ENCODE peak calls at places on chromosome 19, in four cellular contexts. R, G, W and Z are unnamed samples.

GRCh38 chr19:13329766-13330165 is 176.5 kb downstream of the CACNA1A start:
- DNase-seq in R (no peak), G (no peak), W (no peak), Z (no peak)

GRCh38 chr19:28607066-28607583 is 605.8 kb downstream of the UQCRFS1 start:
- DNase-seq in R (no peak), G (no peak), W (no peak), Z (no peak)

GRCh38 chr19:29665215-29665825 is at the start of gene PLEKHF1:
- DNase-seq in R (peak), G (peak), W (peak), Z (peak)

GRCh38 chr19:6059996-6060599 is 50.2 kb downstream of the RFX2 start:
- DNase-seq in R (no peak), G (no peak), W (no peak), Z (no peak)

GRCh38 chr19:35266904-35267817 is 1.6 kb upstream of the USF2 start:
- DNase-seq in R (no peak), G (peak), W (peak), Z (no peak)

GRCh38 chr19:1223018-1223855 is 14.6 kb downstream of the CBARP start:
- DNase-seq in R (no peak), G (no peak), W (no peak), Z (peak)

GRCh38 chr19:53908933-53909415 is at the start of gene CACNG7:
- DNase-seq in R (no peak), G (no peak), W (no peak), Z (no peak)

GRCh38 chr19:48196933-48197665 is 26.6 kb downstream of the ZSWIM9 start:
- DNase-seq in R (no peak), G (no peak), W (no peak), Z (no peak)

GRCh38 chr19:39915848-39916215 is 18.6 kb downstream of the FCGBP start:
- DNase-seq in R (no peak), G (no peak), W (no peak), Z (no peak)

GRCh38 chr19:14375055-14375581 is 6.1 kb upstream of the ADGRE5 start:
- DNase-seq in R (no peak), G (no peak), W (no peak), Z (no peak)

GRCh38 chr19:5024282-5024681 is 55.4 kb downstream of the KDM4B start:
- DNase-seq in R (no peak), G (no peak), W (no peak), Z (no peak)

GRCh38 chr19:35194022-35194984 is 34.2 kb downstream of the FAM187B start:
- DNase-seq in R (no peak), G (no peak), W (no peak), Z (no peak)

GRCh38 chr19:5143471-5144411 is 174.8 kb downstream of the KDM4B start:
- DNase-seq in R (no peak), G (no peak), W (no peak), Z (no peak)

GRCh38 chr19:1131718-1132552 is 28.1 kb downstream of the GPX4 start:
- DNase-seq in R (peak), G (peak), W (no peak), Z (peak)

GRCh38 chr19:53927745-53928144 is 18.7 kb downstream of the CACNG7 start:
- DNase-seq in R (peak), G (peak), W (peak), Z (peak)

GRCh38 chr19:5718579-5719273 is 1.2 kb downstream of the LONP1 start:
- DNase-seq in R (peak), G (no peak), W (no peak), Z (peak)

GRCh38 chr19:41133260-41133659 is 19.0 kb downstream of the CYP2F1 start:
- DNase-seq in R (no peak), G (no peak), W (no peak), Z (peak)

DNA sequence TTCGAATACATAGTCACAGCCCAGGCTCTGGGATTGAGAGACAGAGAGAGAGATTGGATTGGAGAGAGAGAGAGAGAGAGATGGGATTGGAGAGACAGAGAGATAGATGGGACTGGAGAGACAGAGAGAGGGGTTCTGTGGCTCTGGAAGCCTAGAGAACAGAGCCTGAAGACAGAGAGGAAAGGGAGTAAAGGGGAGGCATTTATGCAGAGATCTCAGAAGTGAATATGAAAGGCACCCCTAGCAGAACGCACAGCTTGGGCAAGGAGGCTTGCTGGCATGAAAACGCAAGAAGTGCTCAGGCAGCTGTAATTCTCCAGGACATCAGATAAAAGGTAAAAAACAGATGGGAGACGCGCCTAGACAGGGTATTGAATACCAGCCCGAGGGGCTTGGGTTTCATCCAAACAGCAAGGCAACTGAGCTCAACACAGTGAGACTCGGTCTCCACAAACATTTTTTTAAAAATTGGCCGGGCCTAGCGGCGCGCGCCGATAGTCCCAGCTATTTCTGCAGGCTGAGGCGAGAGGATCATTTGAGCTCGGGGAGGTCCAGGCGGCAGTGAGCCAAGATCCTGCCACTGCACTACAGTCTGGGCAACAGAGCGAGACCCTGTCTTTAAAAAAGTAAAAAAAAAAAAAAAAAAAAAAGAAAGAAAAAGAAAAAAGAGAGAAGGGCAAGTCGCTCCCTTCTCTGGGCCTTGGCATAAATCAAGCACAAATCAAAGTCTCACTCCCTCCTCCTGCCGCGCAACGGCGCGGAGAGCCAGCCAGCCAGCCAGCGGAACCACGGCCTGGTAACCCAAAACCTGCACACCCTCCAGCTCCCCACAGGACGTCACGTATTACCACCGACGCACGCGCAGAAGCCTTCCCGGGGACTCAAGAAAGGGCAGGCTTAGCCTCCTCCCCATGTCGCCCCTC is 769 bp upstream of the PPP2R1A start:
- DNase-seq in R (peak), G (peak), W (peak), Z (peak)
- TF ChIP-seq CTCF in R (no peak), G (peak), W (no peak), Z (no peak)

DNA sequence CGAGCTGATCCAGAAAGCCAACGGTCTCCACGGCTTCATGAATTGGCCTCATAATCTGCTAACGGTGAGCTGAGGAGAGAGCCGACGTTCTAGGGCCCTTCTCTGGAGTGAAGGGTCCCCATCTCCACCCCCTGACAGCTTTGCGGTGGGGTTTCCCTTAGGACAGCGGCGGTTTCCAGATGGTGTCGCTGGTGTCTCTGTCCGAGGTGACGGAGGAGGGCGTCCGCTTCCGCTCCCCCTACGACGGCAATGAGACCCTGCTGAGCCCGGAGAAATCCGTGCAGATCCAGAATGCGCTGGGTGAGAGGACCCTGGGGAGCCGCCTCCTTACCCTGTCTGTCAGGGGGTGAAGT is 692 bp downstream of the QTRT1 start:
- DNase-seq in R (no peak), G (peak), W (no peak), Z (no peak)
- TF ChIP-seq CTCF in R (no peak), G (no peak), W (no peak), Z (no peak)

GRCh38 chr19:15476334-15476733 is 3.0 kb downstream of the PGLYRP2 start:
- DNase-seq in R (no peak), G (no peak), W (no peak), Z (no peak)

GRCh38 chr19:15475611-15476010 is 3.7 kb downstream of the PGLYRP2 start:
- DNase-seq in R (no peak), G (no peak), W (no peak), Z (no peak)

GRCh38 chr19:15475169-15475568 is 4.1 kb downstream of the PGLYRP2 start:
- DNase-seq in R (no peak), G (no peak), W (no peak), Z (no peak)

DNA sequence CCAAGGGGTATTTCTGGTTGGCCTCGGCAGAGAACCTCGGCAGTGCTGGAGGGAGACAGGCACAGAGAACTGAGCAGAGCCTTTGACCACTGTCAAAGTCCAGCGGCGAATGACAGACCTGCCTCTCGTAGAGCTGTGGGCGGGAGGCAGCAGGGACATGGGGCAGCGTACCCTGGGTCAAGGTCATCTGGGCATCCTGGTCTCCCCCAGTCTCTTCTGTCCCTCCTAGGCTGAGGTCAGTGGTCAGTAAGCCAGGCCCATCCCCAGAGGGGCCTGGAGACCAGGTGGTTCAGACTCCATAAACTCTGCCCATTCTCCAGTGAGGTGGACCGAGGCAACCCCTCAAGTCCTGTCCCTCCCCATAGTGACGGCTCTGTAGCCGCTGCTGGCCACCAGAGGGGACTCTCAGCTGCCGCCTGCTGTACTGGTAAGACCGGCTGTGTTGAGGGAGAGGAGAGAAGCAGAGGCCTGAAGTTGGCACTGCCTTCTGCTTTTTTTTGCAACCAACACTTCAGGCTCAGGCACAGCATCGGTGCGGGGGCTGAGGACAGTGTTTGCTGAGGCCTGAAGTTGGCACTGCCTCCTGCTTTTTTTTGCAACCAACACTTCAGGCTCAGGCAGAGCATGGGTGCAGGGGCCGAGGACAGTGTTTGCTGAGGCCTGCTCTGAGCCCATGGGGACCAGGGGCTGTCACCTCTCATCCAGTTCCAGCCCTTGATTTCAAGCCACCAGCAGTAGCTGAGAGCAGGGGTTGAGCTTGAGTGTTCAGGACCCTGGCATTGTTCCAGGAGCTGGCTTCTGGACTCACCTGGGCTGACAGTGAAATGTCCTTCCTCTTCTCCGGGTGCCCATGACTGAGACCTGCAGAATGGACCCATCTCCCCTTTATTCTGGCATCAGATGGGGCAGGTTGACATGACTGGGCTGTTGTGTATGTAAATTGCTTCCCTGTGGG is at the start of gene PGLYRP2:
- DNase-seq in R (no peak), G (no peak), W (no peak), Z (peak)
- TF ChIP-seq CTCF in R (no peak), G (no peak), W (no peak), Z (no peak)

GRCh38 chr19:11551603-11552235 is 7.3 kb downstream of the ELOF1 start:
- DNase-seq in R (no peak), G (no peak), W (no peak), Z (peak)
- TF ChIP-seq CTCF in R (peak), G (peak), W (no peak), Z (no peak)

DNA sequence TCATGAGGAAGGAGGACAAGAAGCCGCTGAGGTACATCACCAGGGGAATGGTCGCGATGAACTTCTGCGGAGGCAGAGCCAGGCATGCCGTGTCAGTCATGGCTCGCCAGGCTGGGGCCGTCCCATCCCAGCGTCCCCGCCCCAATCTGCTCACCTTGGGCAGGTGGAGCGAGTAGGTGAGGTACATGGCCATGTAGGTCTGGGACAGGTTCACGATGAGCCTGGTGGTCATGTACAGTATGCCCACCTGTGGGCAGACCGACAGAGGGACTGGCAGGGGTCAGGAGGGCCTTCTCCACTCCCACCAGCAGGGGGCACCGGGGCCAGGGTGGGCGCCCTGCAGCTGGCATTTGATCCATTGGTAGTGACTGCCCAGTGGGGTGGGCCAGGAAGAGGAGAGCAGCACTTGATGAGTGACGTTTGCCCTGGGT is 8.3 kb downstream of the TEKTIP1 start:
- DNase-seq in R (no peak), G (no peak), W (no peak), Z (no peak)
- TF ChIP-seq CTCF in R (peak), G (peak), W (peak), Z (peak)

GRCh38 chr19:49677232-49677881 is at the start of gene PRMT1:
- DNase-seq in R (no peak), G (peak), W (peak), Z (peak)
- TF ChIP-seq CTCF in R (no peak), G (no peak), W (no peak), Z (no peak)

DNA sequence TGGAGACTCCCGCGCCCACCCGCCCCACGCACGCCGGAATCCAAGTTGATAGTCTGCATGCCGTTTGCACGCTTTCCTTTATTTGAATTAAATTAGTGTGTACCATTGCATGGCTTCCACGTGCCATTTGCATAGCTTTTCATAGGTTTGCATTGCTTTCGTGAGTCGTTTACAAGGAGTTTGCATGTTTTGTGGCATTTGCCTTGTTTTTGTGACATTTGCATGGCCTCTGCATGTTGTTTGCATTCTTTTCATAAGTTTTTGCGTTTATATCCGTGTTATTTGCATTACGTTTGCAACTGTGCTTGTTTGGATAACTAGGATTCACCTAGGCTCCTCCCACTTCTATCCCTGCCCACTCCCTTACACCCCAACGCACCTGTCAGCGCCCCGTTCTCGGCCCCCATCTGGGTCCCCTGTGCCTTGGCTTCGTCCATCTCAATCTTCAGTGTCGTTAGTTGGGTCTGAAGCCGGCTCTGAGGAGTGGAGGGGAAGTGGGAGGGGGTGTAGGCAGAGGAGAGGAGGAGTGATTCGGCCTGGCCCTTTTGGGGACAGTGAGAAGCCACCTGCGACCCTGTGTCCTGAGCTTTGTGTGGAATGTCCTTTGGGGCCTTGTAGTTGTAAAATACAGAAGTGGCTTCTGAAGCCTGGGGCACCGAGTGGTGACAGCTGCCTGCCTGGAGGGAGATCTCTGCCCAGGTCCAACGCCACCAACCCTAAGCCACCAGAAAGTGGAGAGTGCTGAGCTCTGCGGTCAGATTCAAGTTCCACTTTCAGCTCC is 2.4 kb downstream of the CCDC194 start:
- DNase-seq in R (no peak), G (no peak), W (no peak), Z (no peak)
- TF ChIP-seq CTCF in R (no peak), G (peak), W (no peak), Z (no peak)

GRCh38 chr19:23957660-23958281 is 43.1 kb downstream of the ZNF726 start:
- DNase-seq in R (peak), G (no peak), W (no peak), Z (no peak)
- TF ChIP-seq CTCF in R (no peak), G (no peak), W (no peak), Z (no peak)

GRCh38 chr19:32206065-32206464 is 139.3 kb upstream of the ZNF507 start:
- DNase-seq in R (no peak), G (no peak), W (no peak), Z (no peak)
- TF ChIP-seq CTCF in R (no peak), G (no peak), W (no peak), Z (no peak)

GRCh38 chr19:18338471-18339001 is 1.9 kb upstream of the PGPEP1 start:
- DNase-seq in R (no peak), G (no peak), W (no peak), Z (no peak)

GRCh38 chr19:18340237-18340989 is at the start of gene PGPEP1:
- DNase-seq in R (no peak), G (peak), W (peak), Z (peak)

GRCh38 chr19:18340990-18341868 is 831 bp downstream of the PGPEP1 start:
- DNase-seq in R (no peak), G (no peak), W (no peak), Z (peak)

GRCh38 chr19:18342090-18342632 is 1.8 kb downstream of the PGPEP1 start:
- DNase-seq in R (no peak), G (no peak), W (no peak), Z (no peak)

GRCh38 chr19:18339703-18340102 is 695 bp upstream of the PGPEP1 start:
- DNase-seq in R (no peak), G (no peak), W (no peak), Z (peak)
- TF ChIP-seq CTCF in R (peak), G (peak), W (no peak), Z (peak)